ENCODE peak calls at places on chromosomes 1 and 21, in seven cellular contexts. I is fibroblast of lung, P is heart left ventricle, Z is fibroblast of pulmonary artery, X is adrenal gland, V is stomach, A is heart right ventricle. N is an unnamed sample.

GRCh38 chr1:24457866-24458265 is 42.3 kb downstream of the NIPAL3 start:
- DNase-seq in I (no peak), P (no peak), Z (no peak), X (no peak), V (no peak), A (no peak), N (no peak)

GRCh38 chr21:43701936-43702784 is 16.8 kb upstream of the PDXK start:
- DNase-seq in I (no peak), P (no peak), Z (no peak), X (no peak), V (no peak), A (no peak), N (no peak)

GRCh38 chr1:223780318-223780717 is 65.4 kb downstream of the TP53BP2 start:
- DNase-seq in I (no peak), P (no peak), Z (no peak), X (no peak), V (no peak), A (no peak), N (no peak)

GRCh38 chr1:183331095-183331742 is 87.0 kb downstream of the NMNAT2 start:
- DNase-seq in I (no peak), P (no peak), Z (no peak), X (no peak), V (no peak), A (no peak), N (no peak)

GRCh38 chr1:202009326-202010031 is 908 bp upstream of the ELF3 start:
- DNase-seq in I (peak), P (peak), Z (peak), X (peak), V (peak), A (peak), N (peak)

GRCh38 chr1:114009393-114009792 is 30.1 kb downstream of the OLFML3 start:
- DNase-seq in I (peak), P (no peak), Z (peak), X (no peak), V (no peak), A (no peak), N (peak)

GRCh38 chr1:10888791-10889627 is 92.6 kb upstream of the CASZ1 start:
- DNase-seq in I (no peak), P (no peak), Z (no peak), X (no peak), V (no peak), A (no peak), N (no peak)

GRCh38 chr1:18575620-18576019 is 55.0 kb upstream of the PAX7 start:
- DNase-seq in I (no peak), P (no peak), Z (peak), X (peak), V (peak), A (peak), N (no peak)

GRCh38 chr1:6596351-6596750 is 6.3 kb downstream of the KLHL21 start:
- DNase-seq in I (no peak), P (no peak), Z (no peak), X (no peak), V (no peak), A (no peak), N (no peak)

GRCh38 chr1:6111571-6111970 is 65.9 kb downstream of the KCNAB2 start:
- DNase-seq in I (no peak), P (no peak), Z (no peak), X (no peak), V (no peak), A (no peak), N (no peak)

GRCh38 chr1:28737245-28738137 is 751 bp downstream of the YTHDF2 start:
- DNase-seq in I (peak), P (peak), Z (peak), X (peak), V (peak), A (peak), N (peak)

GRCh38 chr1:9181990-9182783 is 52.4 kb upstream of the H6PD start:
- DNase-seq in I (peak), P (peak), Z (peak), X (peak), V (peak), A (no peak), N (peak)

GRCh38 chr1:40818264-40818961 is 34.8 kb downstream of the KCNQ4 start:
- DNase-seq in I (peak), P (peak), Z (no peak), X (peak), V (peak), A (peak), N (peak)

GRCh38 chr1:115814685-115815398 is 26.1 kb downstream of the NHLH2 start:
- DNase-seq in I (no peak), P (no peak), Z (no peak), X (no peak), V (peak), A (no peak), N (no peak)

GRCh38 chr1:221724931-221725605 is 16.8 kb downstream of the DUSP10 start:
- DNase-seq in I (peak), P (no peak), Z (peak), X (peak), V (no peak), A (no peak), N (peak)

DNA sequence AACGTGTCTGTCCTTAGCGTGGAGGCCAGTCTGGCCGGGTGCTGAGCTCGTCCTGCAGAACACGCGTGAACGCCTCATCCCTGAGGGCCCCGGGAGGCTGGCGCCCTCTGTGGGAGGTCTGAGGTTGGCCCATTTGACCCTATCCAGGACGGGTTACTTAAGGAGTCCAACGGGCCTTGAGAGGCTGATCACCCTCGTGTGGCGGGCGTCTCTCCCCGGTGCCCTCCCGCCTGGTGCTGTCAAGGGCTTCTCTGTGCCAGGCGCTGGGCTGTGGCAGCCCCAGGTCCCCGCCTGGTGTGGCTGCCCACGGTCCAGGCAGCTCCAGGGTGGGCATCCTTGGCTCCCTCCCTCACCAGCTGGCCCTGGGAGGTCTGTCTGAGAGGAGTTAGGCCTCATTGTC is 9.7 kb downstream of the SKI start:
- DNase-seq in I (peak), P (peak), Z (no peak), X (peak), V (no peak), A (no peak), N (peak)
- TF ChIP-seq CTCF in I (peak), P (no peak), Z (peak), X (no peak), V (no peak), A (peak), N (no peak)

DNA sequence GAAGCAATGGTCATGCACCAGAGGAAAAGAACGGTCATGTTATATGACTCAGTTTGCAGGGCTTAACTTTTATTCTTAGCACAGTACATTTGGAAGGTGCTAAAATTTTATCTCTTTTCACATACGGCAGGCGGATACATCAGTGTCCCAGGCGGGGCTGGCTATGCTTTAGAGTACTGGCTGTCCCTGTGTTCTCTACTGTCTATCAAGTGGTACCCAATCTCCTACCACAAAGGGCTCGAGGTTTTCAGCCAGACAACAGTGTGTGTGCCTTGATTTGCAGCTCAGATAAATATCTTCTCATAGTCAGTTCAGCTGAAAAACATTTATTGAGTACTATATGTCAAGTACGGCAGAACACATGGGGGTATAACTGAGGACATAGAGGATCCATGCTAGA is 65.3 kb downstream of the URB2 start:
- DNase-seq in I (no peak), P (no peak), Z (no peak), X (no peak), V (no peak), A (no peak), N (no peak)
- H3K4me3 ChIP-seq in I (no peak), P (no peak), Z (no peak), X (no peak), V (no peak), A (no peak), N (no peak)

GRCh38 chr21:29232601-29233541 is 65.9 kb upstream of the BACH1 start:
- DNase-seq in I (no peak), P (no peak), Z (peak), X (no peak), V (no peak), A (no peak), N (peak)
- TF ChIP-seq CTCF in I (no peak), P (no peak), Z (no peak), X (no peak), V (no peak), A (peak), N (no peak)

GRCh38 chr1:92081031-92081430 is 886 bp downstream of the BTBD8 start:
- DNase-seq in I (no peak), P (no peak), Z (no peak), X (no peak), V (no peak), A (no peak), N (no peak)
- H3K4me3 ChIP-seq in I (peak), P (peak), Z (peak), X (peak), V (peak), A (peak), N (peak)

GRCh38 chr1:161311595-161312181 is 1.9 kb upstream of the MPZ start:
- DNase-seq in I (no peak), P (no peak), Z (no peak), X (peak), V (no peak), A (no peak), N (no peak)

GRCh38 chr1:161309868-161310267 is at the start of gene MPZ:
- DNase-seq in I (no peak), P (no peak), Z (no peak), X (no peak), V (no peak), A (no peak), N (no peak)

GRCh38 chr1:161313554-161314200 is 504 bp upstream of the SDHC start:
- DNase-seq in I (no peak), P (no peak), Z (no peak), X (no peak), V (no peak), A (no peak), N (no peak)

GRCh38 chr1:161314201-161314981 is at the start of gene SDHC:
- DNase-seq in I (peak), P (peak), Z (peak), X (peak), V (peak), A (peak), N (peak)
- TF ChIP-seq CTCF in I (peak), P (no peak), Z (peak), X (no peak), V (no peak), A (peak), N (peak)

DNA sequence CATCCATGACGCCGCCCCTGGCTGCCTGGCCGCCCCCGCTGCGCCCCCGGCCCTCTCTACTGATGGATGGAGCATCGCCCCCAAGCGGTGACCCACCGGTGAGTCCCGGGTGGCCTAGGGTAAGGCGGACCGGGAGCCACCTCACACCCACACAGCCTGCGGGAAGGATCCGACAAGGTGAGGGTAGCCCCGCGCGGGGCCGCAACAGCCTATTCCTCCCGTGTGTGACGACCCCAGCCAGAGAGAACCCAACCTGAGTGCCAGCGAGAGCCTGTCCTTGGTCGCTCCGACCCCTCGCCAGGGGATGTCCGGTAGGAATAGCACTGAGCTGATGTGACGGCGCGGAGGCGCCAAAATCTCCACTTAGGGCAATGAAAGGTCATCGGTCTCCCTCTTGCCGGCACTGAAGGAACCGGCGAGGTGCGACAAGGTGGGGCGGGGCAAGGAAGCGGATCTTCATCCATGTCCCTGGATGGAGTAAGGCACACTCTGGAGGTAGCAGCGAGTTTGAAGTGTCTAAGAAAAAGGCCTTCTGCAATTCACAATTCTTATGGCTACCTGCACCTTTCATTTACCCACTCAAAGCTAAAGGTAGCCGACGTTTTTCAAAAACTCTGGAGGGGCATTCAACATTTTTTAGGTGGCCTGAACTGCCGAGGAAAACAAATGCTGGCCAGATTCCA is 19.7 kb upstream of the CHIA start:
- DNase-seq in I (no peak), P (no peak), Z (no peak), X (no peak), V (no peak), A (no peak), N (no peak)
- H3K4me3 ChIP-seq in I (no peak), P (no peak), Z (no peak), X (no peak), V (peak), A (no peak), N (no peak)

DNA sequence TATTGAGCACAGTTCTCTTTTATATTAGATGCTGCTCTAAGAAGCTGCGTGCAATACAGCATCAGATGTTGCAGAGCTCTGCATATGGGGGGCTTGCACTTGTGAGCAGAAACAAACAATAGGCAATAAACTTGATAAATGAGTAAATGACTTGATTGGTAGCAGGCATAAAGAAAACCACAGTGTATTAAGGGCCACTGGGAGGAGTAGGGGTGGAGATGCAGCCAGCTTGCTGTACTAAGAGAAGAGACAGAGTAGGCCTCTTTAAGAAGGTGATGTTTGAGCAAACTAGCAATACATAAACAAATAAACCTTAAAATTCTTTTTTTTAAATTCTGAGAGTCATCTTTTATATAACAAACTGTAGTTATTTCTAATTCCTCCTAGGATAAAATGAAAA is 598.5 kb upstream of the ADAMTS5 start:
- DNase-seq in I (no peak), P (no peak), Z (no peak), X (no peak), V (no peak), A (no peak), N (no peak)
- TF ChIP-seq CTCF in I (peak), P (no peak), Z (no peak), X (no peak), V (no peak), A (no peak), N (no peak)

GRCh38 chr1:206471993-206472392 is 1.7 kb downstream of the IKBKE start:
- DNase-seq in I (no peak), P (no peak), Z (no peak), X (no peak), V (no peak), A (no peak), N (no peak)
- H3K4me3 ChIP-seq in I (no peak), P (no peak), Z (peak), X (no peak), V (peak), A (no peak), N (peak)

GRCh38 chr1:3319874-3320245 is 134.6 kb upstream of the ARHGEF16 start:
- DNase-seq in I (peak), P (no peak), Z (peak), X (peak), V (peak), A (peak), N (peak)
- TF ChIP-seq CTCF in I (peak), P (peak), Z (peak), X (peak), V (peak), A (peak), N (peak)

N was measured in foreskin fibroblast.